ENCODE peak calls at places on chromosome 3, in ten cellular contexts. P is left ventricle myocardium inferior, S is endothelial cell of umbilical vein, D is kidney, B is K562, U is esophagus squamous epithelium, X is fibroblast of lung, J is OCI-LY7, A is breast epithelium, R is heart right ventricle. E is an unnamed sample. For H3K4me1, the result is how much of the 10 kb centered on the place peaks cover.

GRCh38 chr3:128318275-128318920 is 148.3 kb downstream of the DNAJB8 start:
- DNase-seq in P (no peak), S (no peak), D (no peak), B (no peak), U (no peak), X (no peak), J (no peak), A (no peak), R (no peak), E (no peak)

GRCh38 chr3:10329495-10330015 is 8.6 kb upstream of the SEC13 start:
- DNase-seq in P (no peak), S (no peak), D (peak), B (no peak), U (no peak), X (no peak), J (no peak), A (no peak), R (no peak), E (no peak)

GRCh38 chr3:28347374-28348285 is 891 bp upstream of the ZCWPW2 start:
- DNase-seq in P (no peak), S (no peak), D (no peak), B (peak), U (no peak), X (peak), J (no peak), A (no peak), R (no peak), E (peak)

GRCh38 chr3:173191611-173192010 is 50.6 kb upstream of the SPATA16 start:
- DNase-seq in P (no peak), S (peak), D (no peak), B (no peak), U (no peak), X (peak), J (no peak), A (no peak), R (no peak), E (no peak)

GRCh38 chr3:14345496-14346150 is 56.8 kb upstream of the SLC6A6 start:
- DNase-seq in P (no peak), S (no peak), D (no peak), B (no peak), U (no peak), X (no peak), J (no peak), A (no peak), R (no peak), E (no peak)

GRCh38 chr3:39267631-39268553 is 11.9 kb downstream of the CX3CR1 start:
- DNase-seq in P (no peak), S (no peak), D (no peak), B (no peak), U (no peak), X (no peak), J (no peak), A (no peak), R (no peak), E (no peak)

GRCh38 chr3:81674690-81675089 is 86.8 kb downstream of the GBE1 start:
- DNase-seq in P (no peak), S (no peak), D (no peak), B (no peak), U (no peak), X (no peak), J (no peak), A (no peak), R (no peak), E (no peak)

GRCh38 chr3:182479766-182480336 is 313.5 kb upstream of the ATP11B start:
- DNase-seq in P (no peak), S (no peak), D (no peak), B (no peak), U (no peak), X (no peak), J (no peak), A (no peak), R (no peak), E (no peak)

GRCh38 chr3:169812124-169812843 is 386 bp upstream of the LRRIQ4 start:
- DNase-seq in P (peak), S (peak), D (peak), B (no peak), U (no peak), X (peak), J (peak), A (peak), R (peak), E (peak)

GRCh38 chr3:52428151-52429005 is 16.5 kb downstream of the SEMA3G start:
- DNase-seq in P (peak), S (peak), D (peak), B (peak), U (no peak), X (peak), J (peak), A (peak), R (no peak), E (peak)

GRCh38 chr3:118057086-118057485 is 977.6 kb downstream of the IGSF11 start:
- DNase-seq in P (no peak), S (no peak), D (no peak), B (no peak), U (no peak), X (peak), J (no peak), A (no peak), R (no peak), E (no peak)

GRCh38 chr3:147712357-147712756 is 303.2 kb downstream of the ZIC1 start:
- DNase-seq in P (no peak), S (no peak), D (no peak), B (no peak), U (no peak), X (no peak), J (no peak), A (no peak), R (no peak), E (no peak)

GRCh38 chr3:133038089-133038730 is at the start of gene TMEM108:
- DNase-seq in P (peak), S (peak), D (peak), B (peak), U (no peak), X (peak), J (no peak), A (peak), R (peak), E (no peak)

GRCh38 chr3:170109579-170110293 is 71.8 kb downstream of the PHC3 start:
- DNase-seq in P (no peak), S (no peak), D (no peak), B (no peak), U (no peak), X (no peak), J (no peak), A (no peak), R (no peak), E (no peak)

GRCh38 chr3:197590313-197590962 is 34.7 kb upstream of the BDH1 start:
- DNase-seq in P (no peak), S (no peak), D (no peak), B (no peak), U (no peak), X (no peak), J (no peak), A (peak), R (no peak), E (no peak)

GRCh38 chr3:52495096-52495495 is at the start of gene STAB1:
- DNase-seq in P (peak), S (peak), D (peak), B (no peak), U (no peak), X (no peak), J (no peak), A (no peak), R (peak), E (no peak)

GRCh38 chr3:47964740-47965139 is 51.5 kb downstream of the MAP4 start:
- DNase-seq in P (no peak), S (no peak), D (no peak), B (no peak), U (no peak), X (peak), J (no peak), A (no peak), R (no peak), E (no peak)

GRCh38 chr3:190048831-190049541 is 71.7 kb downstream of the P3H2 start:
- DNase-seq in P (no peak), S (peak), D (no peak), B (no peak), U (no peak), X (peak), J (no peak), A (no peak), R (no peak), E (no peak)

GRCh38 chr3:190040145-190040544 is 80.6 kb downstream of the P3H2 start:
- DNase-seq in P (no peak), S (no peak), D (no peak), B (no peak), U (no peak), X (no peak), J (no peak), A (no peak), R (no peak), E (no peak)

GRCh38 chr3:190044974-190045373 is 75.7 kb downstream of the P3H2 start:
- DNase-seq in P (no peak), S (no peak), D (no peak), B (no peak), U (no peak), X (no peak), J (no peak), A (no peak), R (no peak), E (no peak)

GRCh38 chr3:190041333-190042041 is 79.2 kb downstream of the P3H2 start:
- DNase-seq in P (no peak), S (no peak), D (no peak), B (no peak), U (no peak), X (peak), J (no peak), A (no peak), R (no peak), E (no peak)

DNA sequence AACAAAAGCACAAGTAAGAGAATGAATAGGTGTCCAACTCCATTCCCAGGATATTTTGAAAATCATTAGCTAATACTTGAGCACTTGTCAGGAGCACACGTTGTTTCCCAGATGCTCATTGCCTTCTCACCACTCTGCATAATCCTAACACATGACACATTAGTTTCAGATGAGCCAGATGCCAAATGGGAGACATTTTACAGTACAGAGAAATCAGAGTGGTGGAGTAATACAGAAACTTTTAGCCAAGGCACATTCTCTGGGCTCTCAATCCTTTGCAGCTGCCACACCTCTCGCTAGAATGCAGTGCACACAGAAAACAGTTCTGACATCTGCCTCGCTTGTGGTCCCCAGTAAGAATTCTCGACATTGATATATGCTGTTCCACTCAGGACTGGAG is 76.6 kb downstream of the P3H2 start:
- DNase-seq in P (no peak), S (no peak), D (no peak), B (no peak), U (no peak), X (peak), J (no peak), A (no peak), R (no peak), E (peak)
- H3K4me1 ChIP-seq in P (under half), S (under half), D (under half), B (under half), U (half or more), X (under half), J (under half), A (under half), R (under half), E (under half)

GRCh38 chr3:102481050-102481449 is 46.2 kb downstream of the ZPLD1 start:
- DNase-seq in P (no peak), S (no peak), D (no peak), B (no peak), U (no peak), X (no peak), J (no peak), A (no peak), R (no peak), E (no peak)
- TF ChIP-seq CTCF in P (no peak), S (no peak), D (no peak), B (no peak), U (no peak), X (no peak), J (no peak), A (no peak), R (no peak), E (no peak)

GRCh38 chr3:153320585-153321128 is 158.6 kb downstream of the RAP2B start:
- DNase-seq in P (no peak), S (peak), D (no peak), B (no peak), U (no peak), X (no peak), J (no peak), A (no peak), R (no peak), E (no peak)
- H3K27ac ChIP-seq in P (peak), S (no peak), D (no peak), B (no peak), U (no peak), X (no peak), J (no peak), A (no peak), R (peak), E (no peak)

GRCh38 chr3:184577546-184577945 is 16.0 kb downstream of the EPHB3 start:
- DNase-seq in P (no peak), S (no peak), D (no peak), B (no peak), U (no peak), X (no peak), J (no peak), A (no peak), R (no peak), E (no peak)

GRCh38 chr3:184579513-184579912 is 17.9 kb downstream of the EPHB3 start:
- DNase-seq in P (no peak), S (no peak), D (no peak), B (no peak), U (no peak), X (no peak), J (no peak), A (no peak), R (no peak), E (no peak)

GRCh38 chr3:184576457-184577240 is 15.1 kb downstream of the EPHB3 start:
- DNase-seq in P (no peak), S (no peak), D (no peak), B (no peak), U (no peak), X (no peak), J (no peak), A (no peak), R (no peak), E (no peak)

GRCh38 chr3:184578822-184579221 is 17.2 kb downstream of the EPHB3 start:
- DNase-seq in P (no peak), S (no peak), D (no peak), B (no peak), U (no peak), X (no peak), J (no peak), A (peak), R (no peak), E (no peak)

DNA sequence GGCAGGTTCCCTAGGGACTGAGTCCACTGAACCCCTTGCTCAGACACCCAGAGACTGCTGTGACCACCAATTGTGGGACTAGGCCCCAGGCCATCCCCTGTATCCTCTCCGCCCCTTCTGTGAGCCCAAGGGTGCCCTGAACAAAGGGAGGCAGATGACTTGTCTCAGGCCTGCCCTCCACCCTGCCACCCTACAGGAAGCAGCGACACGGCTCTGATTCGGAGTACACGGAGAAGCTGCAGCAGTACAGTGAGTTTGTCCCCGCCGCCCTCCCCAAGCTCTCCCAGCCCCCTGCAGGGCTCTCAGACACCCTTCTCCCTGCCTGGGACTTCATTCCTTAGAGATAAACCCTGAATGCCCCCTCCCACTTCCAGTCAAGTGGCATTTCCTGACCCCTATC is 16.6 kb downstream of the EPHB3 start:
- DNase-seq in P (no peak), S (no peak), D (no peak), B (no peak), U (no peak), X (no peak), J (no peak), A (no peak), R (no peak), E (no peak)
- H3K4me1 ChIP-seq in P (under half), S (under half), D (under half), B (under half), U (under half), X (under half), J (under half), A (under half), R (under half), E (under half)

E was measured in foreskin keratinocyte.